ENCODE peak calls at places on chromosome 19, in ten cellular contexts. O is mesendoderm, H is stomach, L is epithelial cell of esophagus, S is fibroblast of lung, C is heart right ventricle, U is SJSA1, K is left lung, N is neuronal stem cell, W is GM12864. R is an unnamed sample.

GRCh38 chr19:33397536-33398360 is 24.2 kb downstream of the CEBPG start:
- DNase-seq in O (no peak), H (no peak), L (no peak), S (no peak), C (no peak), U (peak), K (peak), N (no peak), W (no peak), R (no peak)

GRCh38 chr19:4185413-4186086 is 3.1 kb downstream of the ANKRD24 start:
- DNase-seq in O (no peak), H (no peak), L (no peak), S (no peak), C (no peak), U (no peak), K (no peak), N (no peak), W (no peak), R (no peak)

GRCh38 chr19:58154679-58155648 is 4.4 kb upstream of the ZNF329 start:
- DNase-seq in O (peak), H (peak), L (peak), S (peak), C (peak), U (peak), K (peak), N (peak), W (peak), R (peak)

GRCh38 chr19:8352134-8352827 is 9.2 kb upstream of the KANK3 start:
- DNase-seq in O (peak), H (no peak), L (no peak), S (no peak), C (no peak), U (no peak), K (no peak), N (no peak), W (no peak), R (no peak)

GRCh38 chr19:4647676-4648644 is 8.6 kb downstream of the TNFAIP8L1 start:
- DNase-seq in O (peak), H (no peak), L (no peak), S (no peak), C (peak), U (no peak), K (no peak), N (no peak), W (no peak), R (peak)

GRCh38 chr19:9727644-9728043 is 40.9 kb downstream of the ZNF846 start:
- DNase-seq in O (peak), H (no peak), L (no peak), S (no peak), C (no peak), U (no peak), K (no peak), N (no peak), W (no peak), R (no peak)

GRCh38 chr19:48630289-48631036 is 6.7 kb downstream of the DBP start:
- DNase-seq in O (peak), H (peak), L (peak), S (peak), C (peak), U (no peak), K (peak), N (no peak), W (no peak), R (peak)

GRCh38 chr19:49809155-49809986 is 3.7 kb downstream of the FUZ start:
- DNase-seq in O (peak), H (peak), L (no peak), S (no peak), C (peak), U (peak), K (peak), N (no peak), W (no peak), R (peak)

GRCh38 chr19:34269081-34269480 is 14.7 kb downstream of the GARRE1 start:
- DNase-seq in O (no peak), H (no peak), L (no peak), S (no peak), C (no peak), U (no peak), K (no peak), N (no peak), W (no peak), R (no peak)

GRCh38 chr19:48638831-48639381 is 1.7 kb upstream of the DBP start:
- DNase-seq in O (no peak), H (no peak), L (no peak), S (no peak), C (no peak), U (no peak), K (no peak), N (no peak), W (no peak), R (peak)

GRCh38 chr19:49004964-49005614 is 11.4 kb downstream of the RUVBL2 start:
- DNase-seq in O (no peak), H (no peak), L (no peak), S (no peak), C (no peak), U (no peak), K (no peak), N (no peak), W (no peak), R (no peak)

GRCh38 chr19:13842294-13843103 is 34.4 kb upstream of the NANOS3 start:
- DNase-seq in O (peak), H (peak), L (peak), S (peak), C (peak), U (peak), K (peak), N (no peak), W (no peak), R (peak)

GRCh38 chr19:14107581-14108461 is 9.7 kb downstream of the PRKACA start:
- DNase-seq in O (peak), H (no peak), L (no peak), S (no peak), C (peak), U (no peak), K (no peak), N (no peak), W (no peak), R (no peak)

GRCh38 chr19:1908364-1908678 is 3.1 kb downstream of the ADAT3 start:
- DNase-seq in O (no peak), H (no peak), L (no peak), S (no peak), C (no peak), U (no peak), K (peak), N (no peak), W (no peak), R (no peak)

GRCh38 chr19:1853295-1854031 is 5.2 kb upstream of the REXO1 start:
- DNase-seq in O (peak), H (peak), L (peak), S (peak), C (peak), U (peak), K (peak), N (no peak), W (peak), R (peak)

GRCh38 chr19:54955356-54955755 is 8.0 kb upstream of the NLRP7 start:
- DNase-seq in O (no peak), H (no peak), L (no peak), S (no peak), C (no peak), U (no peak), K (no peak), N (no peak), W (no peak), R (no peak)

GRCh38 chr19:3881272-3882040 is 971 bp downstream of the ATCAY start:
- DNase-seq in O (peak), H (no peak), L (no peak), S (no peak), C (no peak), U (no peak), K (no peak), N (no peak), W (no peak), R (no peak)

GRCh38 chr19:44626067-44626624 is 12.8 kb downstream of the IGSF23 start:
- DNase-seq in O (peak), H (no peak), L (peak), S (peak), C (no peak), U (peak), K (no peak), N (no peak), W (no peak), R (no peak)

GRCh38 chr19:49335071-49335783 is at the start of gene CD37:
- DNase-seq in O (no peak), H (peak), L (no peak), S (no peak), C (no peak), U (no peak), K (peak), N (no peak), W (no peak), R (peak)

GRCh38 chr19:38684078-38684861 is 36.8 kb downstream of the ACTN4 start:
- DNase-seq in O (peak), H (peak), L (peak), S (peak), C (peak), U (peak), K (no peak), N (no peak), W (peak), R (no peak)

DNA sequence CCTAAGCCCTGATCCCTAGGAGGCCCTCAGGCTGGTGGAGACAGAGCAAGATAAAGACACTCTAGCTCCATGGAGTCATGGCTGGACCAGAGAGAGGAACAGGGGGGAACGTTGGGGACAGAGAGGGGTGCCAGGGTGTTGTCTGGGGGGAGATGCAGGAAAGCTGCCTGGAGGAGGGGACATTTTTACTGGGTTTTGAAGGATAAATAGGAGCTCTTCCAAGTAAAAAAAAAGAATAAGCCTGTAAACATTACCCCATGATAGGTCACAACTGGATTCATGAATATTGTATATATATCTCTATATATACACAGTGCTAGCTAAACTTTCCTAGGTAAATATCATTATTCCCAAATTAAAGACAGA is 714 bp downstream of the HSH2D start:
- DNase-seq in O (no peak), H (no peak), L (no peak), S (no peak), C (no peak), U (no peak), K (no peak), N (no peak), W (no peak), R (no peak)
- H3K4me3 ChIP-seq in O (no peak), H (peak), L (no peak), S (no peak), C (peak), U (no peak), K (peak), N (no peak), W (peak), R (no peak)

GRCh38 chr19:42045575-42045974 is 24.4 kb downstream of the GRIK5 start:
- DNase-seq in O (no peak), H (no peak), L (no peak), S (no peak), C (no peak), U (no peak), K (no peak), N (no peak), W (no peak), R (no peak)

GRCh38 chr19:42053037-42053935 is 16.7 kb downstream of the GRIK5 start:
- DNase-seq in O (no peak), H (no peak), L (peak), S (no peak), C (no peak), U (no peak), K (peak), N (no peak), W (no peak), R (no peak)

GRCh38 chr19:42051166-42052115 is 18.6 kb downstream of the GRIK5 start:
- DNase-seq in O (no peak), H (peak), L (peak), S (no peak), C (no peak), U (no peak), K (peak), N (no peak), W (no peak), R (no peak)

GRCh38 chr19:42052241-42052863 is 17.7 kb downstream of the GRIK5 start:
- DNase-seq in O (no peak), H (no peak), L (peak), S (no peak), C (no peak), U (no peak), K (peak), N (no peak), W (no peak), R (no peak)

DNA sequence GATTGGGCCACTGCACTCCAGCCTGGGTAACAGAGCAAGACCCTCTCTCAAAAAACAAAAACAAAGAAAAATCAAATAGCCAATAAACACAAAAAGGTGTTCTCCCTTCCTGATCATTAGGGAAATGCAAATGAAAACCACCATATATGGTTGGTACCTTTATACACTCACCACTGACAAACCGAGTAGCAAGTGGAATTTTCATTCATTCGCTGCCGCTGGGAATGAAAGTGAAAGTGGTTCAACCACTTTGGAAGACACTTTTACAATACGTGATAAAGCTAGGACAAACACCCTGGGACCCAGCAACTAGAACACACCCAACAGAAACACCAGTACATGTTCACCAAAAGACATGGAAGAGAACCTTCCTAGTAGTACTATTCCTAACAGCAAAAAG is 21.0 kb downstream of the GRIK5 start:
- DNase-seq in O (no peak), H (no peak), L (peak), S (no peak), C (no peak), U (peak), K (no peak), N (no peak), W (no peak), R (no peak)
- H3K4me3 ChIP-seq in O (no peak), H (no peak), L (peak), S (no peak), C (no peak), U (peak), K (no peak), N (no peak), W (no peak), R (no peak)

GRCh38 chr19:35905178-35905727 is 2.8 kb downstream of the TYROBP start:
- DNase-seq in O (no peak), H (no peak), L (no peak), S (no peak), C (no peak), U (no peak), K (no peak), N (no peak), W (no peak), R (no peak)

GRCh38 chr19:35904312-35905068 is 2.2 kb downstream of the HCST start:
- DNase-seq in O (no peak), H (no peak), L (no peak), S (no peak), C (no peak), U (no peak), K (peak), N (no peak), W (no peak), R (no peak)

GRCh38 chr19:35902870-35903475 is 644 bp downstream of the HCST start:
- DNase-seq in O (no peak), H (no peak), L (no peak), S (no peak), C (no peak), U (no peak), K (peak), N (no peak), W (no peak), R (no peak)

GRCh38 chr19:35901854-35902661 is at the start of gene HCST:
- DNase-seq in O (no peak), H (no peak), L (peak), S (no peak), C (no peak), U (no peak), K (peak), N (no peak), W (peak), R (no peak)

DNA sequence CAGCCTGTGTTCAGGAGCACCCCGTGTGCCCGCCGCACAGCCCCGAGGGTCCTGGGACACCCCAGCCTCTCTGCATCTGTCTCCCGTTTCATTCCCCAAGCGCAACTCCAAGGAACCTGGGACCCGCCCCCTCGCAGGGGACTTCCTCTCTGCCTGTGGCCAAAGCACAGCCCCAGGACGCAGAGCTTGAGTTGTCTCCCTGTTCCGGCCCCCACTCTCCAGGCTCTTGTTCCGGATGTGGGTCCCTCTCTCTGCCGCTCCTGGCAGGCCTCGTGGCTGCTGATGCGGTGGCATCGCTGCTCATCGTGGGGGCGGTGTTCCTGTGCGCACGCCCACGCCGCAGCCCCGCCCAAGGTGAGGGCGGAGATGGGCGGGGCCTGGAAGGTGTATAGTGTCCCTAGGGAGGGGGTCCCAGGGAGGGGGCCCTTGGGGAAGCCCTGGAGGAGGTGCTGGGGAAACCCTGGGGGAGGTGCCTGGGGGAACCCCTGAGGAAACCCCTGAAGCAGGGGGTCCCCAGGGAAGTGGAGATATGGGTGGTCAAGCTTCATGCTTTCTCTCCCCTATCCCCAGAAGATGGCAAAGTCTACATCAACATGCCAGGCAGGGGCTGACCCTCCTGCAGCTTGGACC is 1.3 kb downstream of the HCST start:
- DNase-seq in O (peak), H (peak), L (peak), S (peak), C (peak), U (peak), K (peak), N (no peak), W (peak), R (peak)
- H3K4me3 ChIP-seq in O (no peak), H (peak), L (peak), S (peak), C (peak), U (no peak), K (peak), N (peak), W (peak), R (peak)

DNA sequence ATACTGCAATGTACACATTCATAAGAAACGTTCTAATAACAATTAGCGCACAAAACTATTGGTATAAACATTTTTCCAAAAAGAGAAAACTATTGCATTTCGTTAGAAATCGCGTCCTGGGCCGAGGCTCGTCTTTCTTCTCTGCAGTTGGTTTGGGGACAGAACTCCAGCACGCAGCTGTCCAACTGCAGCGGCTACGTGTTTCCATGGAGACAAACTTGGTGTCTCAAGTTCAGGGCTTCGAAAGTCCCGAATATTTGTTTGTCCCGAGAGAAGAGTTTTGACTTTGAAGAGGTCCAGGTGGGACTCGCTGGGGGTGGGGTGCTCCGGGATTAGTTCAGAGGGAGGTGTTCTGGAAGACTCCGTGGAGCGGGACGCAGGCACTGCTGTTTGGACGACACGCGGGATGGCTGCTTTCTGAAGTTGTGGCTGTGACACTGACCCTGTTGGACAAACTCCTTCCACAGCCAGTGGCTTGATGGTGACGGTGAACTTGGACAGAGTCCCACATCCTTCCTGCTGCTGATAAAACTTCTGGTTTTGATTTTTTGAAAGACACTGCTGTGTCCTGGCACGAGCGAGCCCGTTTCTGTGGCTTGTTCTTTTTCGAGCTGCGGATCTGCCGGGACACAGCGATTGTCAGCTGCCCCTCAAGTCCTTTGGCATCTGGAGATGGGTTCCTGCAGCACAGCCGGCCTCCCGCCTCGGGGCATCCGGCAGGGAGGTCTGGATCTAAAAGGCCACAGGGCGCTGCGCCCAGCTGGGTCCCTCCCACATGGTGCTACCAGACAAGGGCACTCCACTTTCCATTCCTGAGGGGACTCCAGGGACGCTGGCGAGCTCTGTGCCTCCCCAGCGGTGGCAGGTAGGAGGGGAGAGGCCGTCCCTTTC is 15.8 kb upstream of the RANBP3 start:
- DNase-seq in O (no peak), H (peak), L (no peak), S (peak), C (peak), U (no peak), K (peak), N (no peak), W (no peak), R (no peak)
- H3K4me3 ChIP-seq in O (no peak), H (peak), L (no peak), S (no peak), C (peak), U (no peak), K (no peak), N (no peak), W (no peak), R (no peak)

DNA sequence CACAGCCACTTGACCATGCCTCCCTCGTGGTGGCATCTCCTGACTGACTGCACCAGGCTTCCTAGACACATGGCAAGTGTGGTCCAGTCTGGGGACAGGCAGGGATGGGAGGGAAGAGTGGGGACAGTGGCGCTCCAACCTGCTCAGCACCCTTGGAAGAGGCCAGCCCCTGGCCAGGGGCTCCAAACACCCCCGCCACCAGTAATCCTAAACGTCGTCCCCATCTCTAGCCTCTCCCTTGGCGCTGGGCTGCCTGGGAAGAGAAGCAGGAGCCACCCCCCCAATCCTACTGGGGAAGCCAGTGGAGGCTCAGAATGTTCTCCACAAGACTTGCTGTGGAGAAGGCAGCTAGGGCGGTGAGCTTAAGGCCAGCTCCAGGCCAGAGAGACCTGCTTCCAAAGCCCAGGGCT is 2.7 kb downstream of the RPL36 start:
- DNase-seq in O (no peak), H (no peak), L (no peak), S (no peak), C (no peak), U (no peak), K (no peak), N (no peak), W (no peak), R (no peak)
- H3K4me3 ChIP-seq in O (no peak), H (no peak), L (no peak), S (no peak), C (no peak), U (no peak), K (no peak), N (no peak), W (peak), R (no peak)

R was measured in right lobe of liver.